ENCODE peak calls at places on chromosomes 7 and 10, in ten cellular contexts. One of them, this sample, is unnamed.

GRCh38 chr7:46352335-46352954 is 431.4 kb upstream of the IGFBP3 start:
- DNase-seq in dorsolateral prefrontal cortex: no peak
- DNase-seq in fibroblast of pulmonary artery: peak; percentile 85
- DNase-seq in SJSA1: peak; percentile 65
- DNase-seq in MM.1S: peak; percentile 50
- DNase-seq in ovary: no peak
- DNase-seq in right atrium auricular region: no peak
- DNase-seq in GM06990: peak; percentile 26
- DNase-seq in activated CD4-positive, alpha-beta T cell treated with anti-CD3 and anti-CD28 coated beads, Interleukin-2, amount 50 U/mL, for 4 hours: no peak
- DNase-seq in NCI-H510A treated with DMSO at 0.1 percent for 48 hours: no peak
- DNase-seq in this sample: no peak

GRCh38 chr7:11896663-11897062 is 64.7 kb upstream of the THSD7A start:
- DNase-seq in fibroblast of pulmonary artery: no peak
- DNase-seq in SJSA1: no peak
- DNase-seq in NCI-H510A treated with DMSO at 0.1 percent for 48 hours: no peak
- DNase-seq in right atrium auricular region: no peak
- DNase-seq in dorsolateral prefrontal cortex: no peak
- DNase-seq in ovary: no peak
- DNase-seq in MM.1S: no peak
- DNase-seq in GM06990: no peak
- DNase-seq in activated CD4-positive, alpha-beta T cell treated with anti-CD3 and anti-CD28 coated beads, Interleukin-2, amount 50 U/mL, for 4 hours: no peak
- DNase-seq in this sample: no peak

GRCh38 chr7:98628916-98629525 is 11.9 kb downstream of the NPTX2 start:
- DNase-seq in activated CD4-positive, alpha-beta T cell treated with anti-CD3 and anti-CD28 coated beads, Interleukin-2, amount 50 U/mL, for 4 hours: no peak
- DNase-seq in GM06990: no peak
- DNase-seq in dorsolateral prefrontal cortex: no peak
- DNase-seq in fibroblast of pulmonary artery: no peak
- DNase-seq in SJSA1: peak; percentile 44
- DNase-seq in MM.1S: no peak
- DNase-seq in right atrium auricular region: no peak
- DNase-seq in NCI-H510A treated with DMSO at 0.1 percent for 48 hours: no peak
- DNase-seq in ovary: no peak
- DNase-seq in this sample: no peak

GRCh38 chr7:4682621-4683042 is 537 bp downstream of the FOXK1 start:
- DNase-seq in right atrium auricular region: no peak
- DNase-seq in fibroblast of pulmonary artery: peak; percentile 55
- DNase-seq in dorsolateral prefrontal cortex: peak; percentile 44
- DNase-seq in SJSA1: peak; percentile 35
- DNase-seq in activated CD4-positive, alpha-beta T cell treated with anti-CD3 and anti-CD28 coated beads, Interleukin-2, amount 50 U/mL, for 4 hours: peak; percentile 26
- DNase-seq in GM06990: peak; percentile 58
- DNase-seq in NCI-H510A treated with DMSO at 0.1 percent for 48 hours: no peak
- DNase-seq in MM.1S: peak; percentile 42
- DNase-seq in ovary: peak; percentile 67
- DNase-seq in this sample: no peak

GRCh38 chr10:17038627-17039026 is 91.0 kb downstream of the CUBN start:
- DNase-seq in ovary: peak; percentile 68
- DNase-seq in right atrium auricular region: peak; percentile 86
- DNase-seq in activated CD4-positive, alpha-beta T cell treated with anti-CD3 and anti-CD28 coated beads, Interleukin-2, amount 50 U/mL, for 4 hours: no peak
- DNase-seq in SJSA1: no peak
- DNase-seq in MM.1S: no peak
- DNase-seq in dorsolateral prefrontal cortex: no peak
- DNase-seq in NCI-H510A treated with DMSO at 0.1 percent for 48 hours: no peak
- DNase-seq in GM06990: no peak
- DNase-seq in fibroblast of pulmonary artery: peak; percentile 67
- DNase-seq in this sample: no peak

GRCh38 chr10:20073164-20073563 is 256.9 kb downstream of the PLXDC2 start:
- DNase-seq in MM.1S: no peak
- DNase-seq in activated CD4-positive, alpha-beta T cell treated with anti-CD3 and anti-CD28 coated beads, Interleukin-2, amount 50 U/mL, for 4 hours: no peak
- DNase-seq in ovary: no peak
- DNase-seq in dorsolateral prefrontal cortex: no peak
- DNase-seq in fibroblast of pulmonary artery: no peak
- DNase-seq in right atrium auricular region: no peak
- DNase-seq in NCI-H510A treated with DMSO at 0.1 percent for 48 hours: no peak
- DNase-seq in GM06990: no peak
- DNase-seq in SJSA1: no peak
- DNase-seq in this sample: no peak

GRCh38 chr7:111029141-111029572 is 61.8 kb upstream of the LRRN3 start:
- DNase-seq in ovary: no peak
- DNase-seq in GM06990: no peak
- DNase-seq in right atrium auricular region: no peak
- DNase-seq in fibroblast of pulmonary artery: no peak
- DNase-seq in dorsolateral prefrontal cortex: no peak
- DNase-seq in NCI-H510A treated with DMSO at 0.1 percent for 48 hours: peak; percentile 61
- DNase-seq in activated CD4-positive, alpha-beta T cell treated with anti-CD3 and anti-CD28 coated beads, Interleukin-2, amount 50 U/mL, for 4 hours: no peak
- DNase-seq in MM.1S: no peak
- DNase-seq in SJSA1: no peak
- DNase-seq in this sample: no peak

GRCh38 chr7:141430426-141431142 is 120.6 kb upstream of the AGK start:
- DNase-seq in right atrium auricular region: no peak
- DNase-seq in ovary: no peak
- DNase-seq in NCI-H510A treated with DMSO at 0.1 percent for 48 hours: peak; percentile 28
- DNase-seq in dorsolateral prefrontal cortex: no peak
- DNase-seq in fibroblast of pulmonary artery: no peak
- DNase-seq in SJSA1: no peak
- DNase-seq in GM06990: no peak
- DNase-seq in activated CD4-positive, alpha-beta T cell treated with anti-CD3 and anti-CD28 coated beads, Interleukin-2, amount 50 U/mL, for 4 hours: no peak
- DNase-seq in MM.1S: no peak
- DNase-seq in this sample: no peak

GRCh38 chr10:117242463-117242832 is 1.5 kb downstream of the SLC18A2 start:
- DNase-seq in dorsolateral prefrontal cortex: no peak
- DNase-seq in fibroblast of pulmonary artery: no peak
- DNase-seq in GM06990: no peak
- DNase-seq in SJSA1: no peak
- DNase-seq in activated CD4-positive, alpha-beta T cell treated with anti-CD3 and anti-CD28 coated beads, Interleukin-2, amount 50 U/mL, for 4 hours: no peak
- DNase-seq in NCI-H510A treated with DMSO at 0.1 percent for 48 hours: no peak
- DNase-seq in MM.1S: no peak
- DNase-seq in ovary: no peak
- DNase-seq in right atrium auricular region: no peak
- DNase-seq in this sample: no peak

GRCh38 chr10:50231515-50232260 is 19.6 kb downstream of the ASAH2 start:
- DNase-seq in MM.1S: no peak
- DNase-seq in SJSA1: no peak
- DNase-seq in NCI-H510A treated with DMSO at 0.1 percent for 48 hours: no peak
- DNase-seq in GM06990: no peak
- DNase-seq in dorsolateral prefrontal cortex: no peak
- DNase-seq in fibroblast of pulmonary artery: no peak
- DNase-seq in ovary: no peak
- DNase-seq in activated CD4-positive, alpha-beta T cell treated with anti-CD3 and anti-CD28 coated beads, Interleukin-2, amount 50 U/mL, for 4 hours: no peak
- DNase-seq in right atrium auricular region: no peak
- DNase-seq in this sample: no peak

GRCh38 chr7:71325151-71325550 is 193.2 kb downstream of the GALNT17 start:
- DNase-seq in dorsolateral prefrontal cortex: peak; percentile 75
- DNase-seq in ovary: no peak
- DNase-seq in activated CD4-positive, alpha-beta T cell treated with anti-CD3 and anti-CD28 coated beads, Interleukin-2, amount 50 U/mL, for 4 hours: no peak
- DNase-seq in fibroblast of pulmonary artery: no peak
- DNase-seq in SJSA1: no peak
- DNase-seq in right atrium auricular region: no peak
- DNase-seq in GM06990: no peak
- DNase-seq in NCI-H510A treated with DMSO at 0.1 percent for 48 hours: no peak
- DNase-seq in MM.1S: no peak
- DNase-seq in this sample: no peak

GRCh38 chr10:78567680-78568453 is 500.9 kb upstream of the ZMIZ1 start:
- DNase-seq in right atrium auricular region: no peak
- DNase-seq in ovary: no peak
- DNase-seq in SJSA1: no peak
- DNase-seq in GM06990: no peak
- DNase-seq in fibroblast of pulmonary artery: no peak
- DNase-seq in activated CD4-positive, alpha-beta T cell treated with anti-CD3 and anti-CD28 coated beads, Interleukin-2, amount 50 U/mL, for 4 hours: no peak
- DNase-seq in MM.1S: no peak
- DNase-seq in NCI-H510A treated with DMSO at 0.1 percent for 48 hours: peak; percentile 77
- DNase-seq in dorsolateral prefrontal cortex: no peak
- DNase-seq in this sample: no peak

GRCh38 chr7:139681812-139682135 is 96.0 kb downstream of the HIPK2 start:
- DNase-seq in MM.1S: no peak
- DNase-seq in ovary: no peak
- DNase-seq in SJSA1: no peak
- DNase-seq in GM06990: no peak
- DNase-seq in activated CD4-positive, alpha-beta T cell treated with anti-CD3 and anti-CD28 coated beads, Interleukin-2, amount 50 U/mL, for 4 hours: no peak
- DNase-seq in fibroblast of pulmonary artery: no peak
- DNase-seq in dorsolateral prefrontal cortex: no peak
- DNase-seq in right atrium auricular region: no peak
- DNase-seq in NCI-H510A treated with DMSO at 0.1 percent for 48 hours: no peak
- DNase-seq in this sample: no peak

GRCh38 chr7:99362801-99363200 is 11.7 kb upstream of the ARPC1B start:
- DNase-seq in dorsolateral prefrontal cortex: no peak
- DNase-seq in activated CD4-positive, alpha-beta T cell treated with anti-CD3 and anti-CD28 coated beads, Interleukin-2, amount 50 U/mL, for 4 hours: no peak
- DNase-seq in GM06990: no peak
- DNase-seq in ovary: no peak
- DNase-seq in MM.1S: no peak
- DNase-seq in SJSA1: peak; percentile 86
- DNase-seq in NCI-H510A treated with DMSO at 0.1 percent for 48 hours: no peak
- DNase-seq in right atrium auricular region: no peak
- DNase-seq in fibroblast of pulmonary artery: peak; percentile 64
- DNase-seq in this sample: no peak

GRCh38 chr7:5693529-5693928 is 87.9 kb downstream of the RNF216 start:
- DNase-seq in ovary: no peak
- DNase-seq in activated CD4-positive, alpha-beta T cell treated with anti-CD3 and anti-CD28 coated beads, Interleukin-2, amount 50 U/mL, for 4 hours: no peak
- DNase-seq in MM.1S: peak; percentile 29
- DNase-seq in fibroblast of pulmonary artery: peak; percentile 84
- DNase-seq in SJSA1: peak; percentile 54
- DNase-seq in dorsolateral prefrontal cortex: peak; percentile 40
- DNase-seq in NCI-H510A treated with DMSO at 0.1 percent for 48 hours: no peak
- DNase-seq in GM06990: peak; percentile 79
- DNase-seq in right atrium auricular region: no peak
- DNase-seq in this sample: no peak

GRCh38 chr7:69564454-69565417 is 33.5 kb upstream of the AUTS2 start:
- DNase-seq in SJSA1: no peak
- DNase-seq in MM.1S: no peak
- DNase-seq in ovary: no peak
- DNase-seq in NCI-H510A treated with DMSO at 0.1 percent for 48 hours: peak; percentile 40
- DNase-seq in activated CD4-positive, alpha-beta T cell treated with anti-CD3 and anti-CD28 coated beads, Interleukin-2, amount 50 U/mL, for 4 hours: no peak
- DNase-seq in fibroblast of pulmonary artery: peak; percentile 62
- DNase-seq in dorsolateral prefrontal cortex: no peak
- DNase-seq in GM06990: peak; percentile 38
- DNase-seq in right atrium auricular region: no peak
- DNase-seq in this sample: peak; percentile 29

GRCh38 chr10:114320249-114321116 is 81.4 kb downstream of the VWA2 start:
- DNase-seq in fibroblast of pulmonary artery: no peak
- DNase-seq in GM06990: no peak
- DNase-seq in right atrium auricular region: no peak
- DNase-seq in MM.1S: no peak
- DNase-seq in activated CD4-positive, alpha-beta T cell treated with anti-CD3 and anti-CD28 coated beads, Interleukin-2, amount 50 U/mL, for 4 hours: no peak
- DNase-seq in NCI-H510A treated with DMSO at 0.1 percent for 48 hours: no peak
- DNase-seq in ovary: peak; percentile 69
- DNase-seq in SJSA1: no peak
- DNase-seq in dorsolateral prefrontal cortex: no peak
- DNase-seq in this sample: no peak

GRCh38 chr7:132004528-132004927 is 448.1 kb upstream of the PODXL start:
- DNase-seq in dorsolateral prefrontal cortex: no peak
- DNase-seq in SJSA1: no peak
- DNase-seq in ovary: peak; percentile 34
- DNase-seq in activated CD4-positive, alpha-beta T cell treated with anti-CD3 and anti-CD28 coated beads, Interleukin-2, amount 50 U/mL, for 4 hours: no peak
- DNase-seq in right atrium auricular region: no peak
- DNase-seq in NCI-H510A treated with DMSO at 0.1 percent for 48 hours: peak; percentile 0
- DNase-seq in MM.1S: no peak
- DNase-seq in fibroblast of pulmonary artery: peak; percentile 18
- DNase-seq in GM06990: no peak
- DNase-seq in this sample: no peak

GRCh38 chr7:23712368-23713284 is 2.6 kb downstream of the STK31 start:
- DNase-seq in GM06990: no peak
- DNase-seq in activated CD4-positive, alpha-beta T cell treated with anti-CD3 and anti-CD28 coated beads, Interleukin-2, amount 50 U/mL, for 4 hours: no peak
- DNase-seq in SJSA1: peak; percentile 55
- DNase-seq in NCI-H510A treated with DMSO at 0.1 percent for 48 hours: peak; percentile 58
- DNase-seq in right atrium auricular region: no peak
- DNase-seq in ovary: no peak
- DNase-seq in fibroblast of pulmonary artery: peak; percentile 82
- DNase-seq in dorsolateral prefrontal cortex: no peak
- DNase-seq in MM.1S: peak; percentile 58
- DNase-seq in this sample: no peak

GRCh38 chr7:55374213-55374612 is 9.1 kb downstream of the LANCL2 start:
- DNase-seq in fibroblast of pulmonary artery: no peak
- DNase-seq in activated CD4-positive, alpha-beta T cell treated with anti-CD3 and anti-CD28 coated beads, Interleukin-2, amount 50 U/mL, for 4 hours: no peak
- DNase-seq in NCI-H510A treated with DMSO at 0.1 percent for 48 hours: no peak
- DNase-seq in MM.1S: no peak
- DNase-seq in ovary: no peak
- DNase-seq in SJSA1: no peak
- DNase-seq in GM06990: no peak
- DNase-seq in right atrium auricular region: no peak
- DNase-seq in dorsolateral prefrontal cortex: no peak
- DNase-seq in this sample: no peak

GRCh38 chr7:35258891-35259537 is 5.1 kb upstream of the TBX20 start:
- DNase-seq in fibroblast of pulmonary artery: no peak
- DNase-seq in SJSA1: no peak
- DNase-seq in activated CD4-positive, alpha-beta T cell treated with anti-CD3 and anti-CD28 coated beads, Interleukin-2, amount 50 U/mL, for 4 hours: no peak
- DNase-seq in right atrium auricular region: no peak
- DNase-seq in ovary: no peak
- DNase-seq in dorsolateral prefrontal cortex: no peak
- DNase-seq in MM.1S: no peak
- DNase-seq in GM06990: no peak
- DNase-seq in NCI-H510A treated with DMSO at 0.1 percent for 48 hours: no peak
- DNase-seq in this sample: no peak

GRCh38 chr10:51530540-51530939 is 168.9 kb downstream of the CSTF2T start:
- DNase-seq in MM.1S: no peak
- DNase-seq in GM06990: no peak
- DNase-seq in activated CD4-positive, alpha-beta T cell treated with anti-CD3 and anti-CD28 coated beads, Interleukin-2, amount 50 U/mL, for 4 hours: no peak
- DNase-seq in NCI-H510A treated with DMSO at 0.1 percent for 48 hours: no peak
- DNase-seq in dorsolateral prefrontal cortex: no peak
- DNase-seq in right atrium auricular region: no peak
- DNase-seq in SJSA1: no peak
- DNase-seq in ovary: no peak
- DNase-seq in fibroblast of pulmonary artery: no peak
- DNase-seq in this sample: no peak

GRCh38 chr10:101337836-101338235 is 16.1 kb upstream of the BTRC start:
- DNase-seq in fibroblast of pulmonary artery: no peak
- DNase-seq in activated CD4-positive, alpha-beta T cell treated with anti-CD3 and anti-CD28 coated beads, Interleukin-2, amount 50 U/mL, for 4 hours: no peak
- DNase-seq in SJSA1: no peak
- DNase-seq in MM.1S: no peak
- DNase-seq in ovary: no peak
- DNase-seq in right atrium auricular region: no peak
- DNase-seq in dorsolateral prefrontal cortex: no peak
- DNase-seq in NCI-H510A treated with DMSO at 0.1 percent for 48 hours: no peak
- DNase-seq in GM06990: no peak
- DNase-seq in this sample: no peak

GRCh38 chr7:152341039-152341913 is 94.5 kb downstream of the KMT2C start:
- DNase-seq in right atrium auricular region: no peak
- DNase-seq in NCI-H510A treated with DMSO at 0.1 percent for 48 hours: peak; percentile 10
- DNase-seq in GM06990: no peak
- DNase-seq in dorsolateral prefrontal cortex: no peak
- DNase-seq in MM.1S: peak; percentile 35
- DNase-seq in activated CD4-positive, alpha-beta T cell treated with anti-CD3 and anti-CD28 coated beads, Interleukin-2, amount 50 U/mL, for 4 hours: no peak
- DNase-seq in fibroblast of pulmonary artery: peak; percentile 77
- DNase-seq in SJSA1: peak; percentile 19
- DNase-seq in ovary: no peak
- DNase-seq in this sample: no peak

GRCh38 chr10:125362966-125363365 is 202.6 kb upstream of the CTBP2 start:
- DNase-seq in GM06990: no peak
- DNase-seq in fibroblast of pulmonary artery: no peak
- DNase-seq in SJSA1: no peak
- DNase-seq in activated CD4-positive, alpha-beta T cell treated with anti-CD3 and anti-CD28 coated beads, Interleukin-2, amount 50 U/mL, for 4 hours: no peak
- DNase-seq in right atrium auricular region: no peak
- DNase-seq in ovary: no peak
- DNase-seq in MM.1S: no peak
- DNase-seq in dorsolateral prefrontal cortex: no peak
- DNase-seq in NCI-H510A treated with DMSO at 0.1 percent for 48 hours: no peak
- DNase-seq in this sample: no peak

GRCh38 chr7:99424932-99425730 is 13.5 kb downstream of the PTCD1 start:
- DNase-seq in GM06990: no peak
- DNase-seq in SJSA1: no peak
- DNase-seq in ovary: no peak
- DNase-seq in MM.1S: no peak
- DNase-seq in dorsolateral prefrontal cortex: no peak
- DNase-seq in right atrium auricular region: no peak
- DNase-seq in activated CD4-positive, alpha-beta T cell treated with anti-CD3 and anti-CD28 coated beads, Interleukin-2, amount 50 U/mL, for 4 hours: no peak
- DNase-seq in NCI-H510A treated with DMSO at 0.1 percent for 48 hours: no peak
- DNase-seq in fibroblast of pulmonary artery: no peak
- DNase-seq in this sample: no peak

This sample was measured in caudate nucleus.